ENCODE peak calls at places on chromosomes 12 and 14, in seven cellular contexts. L, Z, Q, K, C, R and J are unnamed samples.

GRCh38 chr12:28180791-28181190 is 9.5 kb upstream of the CCDC91 start:
- DNase-seq in L (no peak), C (no peak), Q (no peak), R (no peak), K (no peak), Z (no peak), J (no peak)

GRCh38 chr14:92613681-92614260 is 100.2 kb downstream of the RIN3 start:
- DNase-seq in R (no peak), Z (no peak), C (no peak), Q (no peak), K (no peak), L (no peak), J (no peak)

GRCh38 chr14:21268612-21269251 is 510 bp downstream of the HNRNPC start:
- DNase-seq in Z (peak), K (no peak), Q (no peak), C (peak), R (peak), L (peak), J (peak)

GRCh38 chr12:57760347-57760982 is 5.6 kb downstream of the MARCHF9 start:
- DNase-seq in R (no peak), Q (no peak), L (no peak), Z (no peak), C (no peak), K (no peak), J (no peak)

GRCh38 chr12:88870000-88870737 is 289.9 kb upstream of the KITLG start:
- DNase-seq in K (no peak), R (no peak), C (peak), Q (no peak), Z (no peak), L (no peak), J (no peak)

GRCh38 chr14:58238252-58239247 is 6.1 kb upstream of the PSMA3 start:
- DNase-seq in Z (no peak), Q (no peak), K (no peak), C (no peak), R (no peak), L (peak), J (no peak)

GRCh38 chr12:124676725-124677462 is 109.5 kb upstream of the NCOR2 start:
- DNase-seq in L (no peak), Q (no peak), Z (no peak), C (no peak), K (no peak), R (no peak), J (no peak)

GRCh38 chr14:35949933-35950332 is 123.8 kb downstream of the BRMS1L start:
- DNase-seq in K (no peak), Z (no peak), R (peak), C (no peak), Q (no peak), L (no peak), J (peak)

GRCh38 chr12:42474391-42474790 is 115.2 kb downstream of the PRICKLE1 start:
- DNase-seq in R (no peak), Z (no peak), K (no peak), L (peak), Q (no peak), C (no peak), J (peak)